ENCODE peak calls at places on chromosomes 16 and 17, in five cellular contexts. E, U, P, V and W are unnamed samples.

GRCh38 chr17:59810894-59811153 is 81.9 kb downstream of the TUBD1 start:
- DNase-seq in E (peak), P (no peak), V (no peak), U (no peak), W (no peak)

GRCh38 chr17:38584350-38584925 is 21.3 kb downstream of the SRCIN1 start:
- DNase-seq in E (peak), P (peak), V (peak), U (peak), W (peak)

GRCh38 chr17:1906622-1907021 is 76.8 kb downstream of the RPA1 start:
- DNase-seq in U (no peak), E (no peak), P (no peak), V (no peak), W (no peak)

GRCh38 chr17:28662527-28662829 is 473 bp downstream of the SUPT6H start:
- DNase-seq in P (no peak), E (no peak), U (no peak), V (no peak), W (no peak)

GRCh38 chr17:41308251-41308917 is 725 bp downstream of the KRTAP16-1 start:
- DNase-seq in P (no peak), V (peak), U (no peak), E (no peak), W (no peak)

GRCh38 chr16:1639840-1640239 is 27.7 kb downstream of the CRAMP1 start:
- DNase-seq in E (no peak), V (no peak), U (no peak), P (no peak), W (no peak)

GRCh38 chr16:80273635-80274538 is 266.9 kb upstream of the DYNLRB2 start:
- DNase-seq in V (no peak), P (no peak), E (peak), U (no peak), W (no peak)

GRCh38 chr16:11499295-11500089 is 87.2 kb downstream of the LITAF start:
- DNase-seq in U (no peak), V (no peak), E (no peak), P (no peak), W (no peak)

GRCh38 chr17:14471052-14471451 is 170.2 kb downstream of the HS3ST3B1 start:
- DNase-seq in U (no peak), P (no peak), V (no peak), E (peak), W (no peak)

GRCh38 chr16:81458827-81459598 is 14.4 kb downstream of the CMIP start:
- DNase-seq in U (no peak), V (no peak), P (no peak), E (no peak), W (no peak)

GRCh38 chr17:67662712-67663111 is 55.0 kb upstream of the NOL11 start:
- DNase-seq in U (no peak), V (no peak), E (no peak), P (no peak), W (no peak)

GRCh38 chr17:58001461-58002124 is 5.5 kb downstream of the SRSF1 start:
- DNase-seq in V (no peak), P (no peak), E (no peak), U (no peak), W (no peak)

GRCh38 chr16:70726869-70727494 is 41.1 kb upstream of the MTSS2 start:
- DNase-seq in V (no peak), U (no peak), P (peak), E (no peak), W (no peak)

GRCh38 chr16:87701505-87701921 is 64.3 kb downstream of the KLHDC4 start:
- DNase-seq in U (no peak), E (no peak), V (no peak), P (no peak), W (no peak)

GRCh38 chr17:46035112-46035818 is 36.2 kb downstream of the STH start:
- DNase-seq in P (no peak), U (peak), E (no peak), V (no peak), W (no peak)

GRCh38 chr17:3639981-3640596 is 3.5 kb downstream of the CTNS start:
- DNase-seq in V (no peak), E (peak), P (no peak), U (peak), W (no peak)

GRCh38 chr17:17348872-17349723 is 45.9 kb downstream of the NT5M start:
- DNase-seq in P (no peak), U (no peak), E (no peak), V (peak), W (no peak)

GRCh38 chr17:78956254-78956653 is 23.5 kb downstream of the LGALS3BP start:
- DNase-seq in U (no peak), P (no peak), V (no peak), E (no peak), W (no peak)

GRCh38 chr16:11615756-11616447 is 29.2 kb upstream of the LITAF start:
- DNase-seq in P (no peak), U (no peak), V (no peak), E (peak), W (peak)

GRCh38 chr16:83960521-83961249 is 7.4 kb upstream of the NECAB2 start:
- DNase-seq in E (no peak), U (no peak), P (no peak), V (no peak), W (no peak)

GRCh38 chr16:4414187-4414909 is 2.0 kb downstream of the CORO7 start:
- DNase-seq in V (peak), P (no peak), E (no peak), U (no peak), W (no peak)

GRCh38 chr16:86794216-86794864 is 216.0 kb downstream of the FOXL1 start:
- DNase-seq in U (no peak), P (no peak), V (no peak), E (peak), W (no peak)

GRCh38 chr17:16931318-16932060 is 40.4 kb downstream of the TNFRSF13B start:
- DNase-seq in V (peak), P (no peak), E (no peak), U (no peak), W (no peak)

GRCh38 chr16:49003992-49004391 is 277.6 kb downstream of the CBLN1 start:
- DNase-seq in P (peak), E (no peak), U (no peak), V (no peak), W (no peak)

GRCh38 chr16:80974649-80975376 is 31.9 kb downstream of the CMC2 start:
- DNase-seq in P (no peak), U (no peak), E (no peak), V (no peak), W (no peak)

GRCh38 chr17:38879878-38880727 is 10.2 kb downstream of the LASP1 start:
- DNase-seq in V (no peak), E (peak), P (peak), U (no peak), W (peak)

GRCh38 chr16:89003831-89004208 is 26.8 kb upstream of the CBFA2T3 start:
- DNase-seq in E (no peak), U (no peak), V (no peak), P (no peak), W (no peak)

GRCh38 chr17:45355087-45355486 is 38.3 kb upstream of the MAP3K14 start:
- DNase-seq in E (no peak), V (peak), U (no peak), P (no peak), W (no peak)

GRCh38 chr17:7851438-7852261 is 3.2 kb upstream of the TMEM88 start:
- DNase-seq in U (peak), P (peak), V (peak), E (peak), W (peak)